ENCODE peak calls at places on chromosome 15, in four cellular contexts. J is T-helper 1 cell; Q is AG10803; X is stimulated activated CD4-positive, alpha-beta T cell treated with anti-CD3 and anti-CD28 coated beads, Interleukin-4, amount 100 ng/mL, for 1 hour. E is an unnamed sample.

GRCh38 chr15:28243399-28243798 is 78.6 kb downstream of the HERC2 start:
- DNase-seq in J (no peak), Q (no peak), X (no peak), E (no peak)

GRCh38 chr15:95498956-95499355 is 831.5 kb upstream of the NR2F2 start:
- DNase-seq in X (no peak), Q (no peak), J (no peak), E (no peak)

GRCh38 chr15:75389791-75390382 is 21.5 kb upstream of the MAN2C1 start:
- DNase-seq in J (no peak), X (no peak), Q (no peak), E (no peak)

GRCh38 chr15:101288905-101289513 is 6.0 kb downstream of the SNRPA1 start:
- DNase-seq in Q (peak; percentile 65), X (no peak), J (no peak), E (no peak)

GRCh38 chr15:63870403-63871209 is 36.9 kb upstream of the HERC1 start:
- DNase-seq in Q (peak; percentile 74), J (no peak), X (no peak), E (no peak)

GRCh38 chr15:72375501-72375845 is 341 bp downstream of the HEXA start:
- DNase-seq in Q (no peak), J (no peak), X (no peak), E (no peak)

GRCh38 chr15:41043276-41043675 is 72.8 kb downstream of the INO80 start:
- DNase-seq in X (no peak), Q (peak; percentile 90), J (no peak), E (no peak)

GRCh38 chr15:88729581-88729980 is 73.7 kb upstream of the ACAN start:
- DNase-seq in Q (no peak), J (no peak), X (no peak), E (no peak)

GRCh38 chr15:56765252-56765651 is 31.9 kb upstream of the ZNF280D start:
- DNase-seq in X (no peak), Q (peak; percentile 95), J (no peak), E (no peak)

GRCh38 chr15:34297059-34297458 is 40.5 kb downstream of the SLC12A6 start:
- DNase-seq in J (no peak), X (no peak), Q (no peak), E (no peak)

GRCh38 chr15:71743861-71744382 is 66.4 kb upstream of the NR2E3 start:
- DNase-seq in Q (peak; percentile 46), J (peak; percentile 42), X (peak; percentile 66), E (peak; percentile 83)

GRCh38 chr15:92958105-92958504 is 58.0 kb downstream of the CHD2 start:
- DNase-seq in Q (peak; percentile 46), X (peak; percentile 31), J (peak; percentile 17), E (no peak)

GRCh38 chr15:61075741-61076140 is 153.4 kb downstream of the RORA start:
- DNase-seq in X (no peak), Q (no peak), J (no peak), E (no peak)

GRCh38 chr15:66872394-66872793 is 170.4 kb downstream of the SMAD6 start:
- DNase-seq in Q (no peak), J (no peak), X (no peak), E (no peak)

GRCh38 chr15:59137566-59137965 is 32.6 kb downstream of the CCNB2 start:
- DNase-seq in Q (no peak), J (no peak), X (no peak), E (no peak)

GRCh38 chr15:101391431-101391830 is 96.4 kb upstream of the SNRPA1 start:
- DNase-seq in X (no peak), Q (no peak), J (no peak), E (no peak)

GRCh38 chr15:59892995-59893394 is 111.1 kb upstream of the FOXB1 start:
- DNase-seq in X (no peak), Q (no peak), J (no peak), E (no peak)

GRCh38 chr15:73165844-73166243 is 113.6 kb downstream of the NEO1 start:
- DNase-seq in X (no peak), J (no peak), Q (no peak), E (no peak)

GRCh38 chr15:40298216-40298935 is 9.4 kb downstream of the PLCB2 start:
- DNase-seq in J (no peak), Q (no peak), X (no peak), E (no peak)

GRCh38 chr15:66514586-66514985 is 9.5 kb downstream of the ZWILCH start:
- DNase-seq in J (no peak), X (no peak), Q (no peak), E (no peak)

GRCh38 chr15:44102675-44103254 is 92.3 kb downstream of the FRMD5 start:
- DNase-seq in Q (peak; percentile 99), X (no peak), J (no peak), E (no peak)

GRCh38 chr15:91789136-91789535 is 64.4 kb upstream of the SLCO3A1 start:
- DNase-seq in X (no peak), J (no peak), Q (no peak), E (no peak)

GRCh38 chr15:82306791-82307713 is 42.2 kb downstream of the GOLGA6L10 start:
- DNase-seq in J (no peak), X (no peak), Q (no peak), E (no peak)

GRCh38 chr15:70829366-70830166 is 24.4 kb downstream of the LARP6 start:
- DNase-seq in X (no peak), Q (no peak), J (no peak), E (no peak)

GRCh38 chr15:78938608-78939488 is 6.0 kb downstream of the CTSH start:
- DNase-seq in X (no peak), Q (no peak), J (no peak), E (no peak)

GRCh38 chr15:91915576-91915975 is 62.1 kb downstream of the SLCO3A1 start:
- DNase-seq in X (no peak), J (no peak), Q (no peak), E (no peak)

GRCh38 chr15:57376695-57377477 is 581 bp downstream of the CGNL1 start:
- DNase-seq in Q (no peak), X (no peak), J (no peak), E (no peak)